ENCODE peak calls at places on chromosomes 4 and X, in six cellular contexts. A is chondrocyte, S is right lobe of liver, R is Calu3, Y is neural progenitor cell, V is fibroblast of mammary gland. G is an unnamed sample.

GRCh38 chrX:6558979-6559378 is 24.1 kb upstream of the VCX3A start:
- DNase-seq in A (no peak), S (no peak), R (no peak), Y (no peak), V (no peak), G (no peak)

GRCh38 chr4:182454440-182455013 is 211.3 kb downstream of the TENM3 start:
- DNase-seq in A (no peak), S (no peak), R (no peak), Y (no peak), V (peak; percentile 52), G (no peak)

GRCh38 chr4:120694973-120695372 is 227.6 kb downstream of the PRDM5 start:
- DNase-seq in A (no peak), S (no peak), R (peak; percentile 6), Y (no peak), V (peak; percentile 89), G (no peak)

GRCh38 chr4:169142390-169142789 is 128.4 kb downstream of the SH3RF1 start:
- DNase-seq in A (no peak), S (no peak), R (no peak), Y (no peak), V (peak; percentile 63), G (no peak)

GRCh38 chr4:184163813-184164212 is 53.9 kb downstream of the ENPP6 start:
- DNase-seq in A (no peak), S (peak; percentile 74), R (peak; percentile 70), Y (peak; percentile 88), V (peak; percentile 21), G (peak; percentile 72)

GRCh38 chr4:147019061-147019460 is 73.4 kb upstream of the TTC29 start:
- DNase-seq in A (no peak), S (peak; percentile 44), R (peak; percentile 65), Y (peak; percentile 65), V (peak; percentile 63), G (peak; percentile 44)

GRCh38 chr4:94339779-94340178 is 2.9 kb downstream of the HPGDS start:
- DNase-seq in A (no peak), S (no peak), R (no peak), Y (no peak), V (no peak), G (no peak)

GRCh38 chrX:12747433-12747832 is 43.8 kb upstream of the PRPS2 start:
- DNase-seq in A (no peak), S (no peak), R (no peak), Y (no peak), V (no peak), G (no peak)

GRCh38 chrX:50643525-50644137 is 170.4 kb downstream of the SHROOM4 start:
- DNase-seq in A (no peak), S (peak; percentile 31), R (no peak), Y (no peak), V (no peak), G (no peak)

GRCh38 chr4:89324671-89325070 is 17.1 kb upstream of the GPRIN3 start:
- DNase-seq in A (no peak), S (no peak), R (no peak), Y (no peak), V (peak; percentile 52), G (no peak)

GRCh38 chr4:67020079-67020807 is 525.1 kb downstream of the CENPC start:
- DNase-seq in A (no peak), S (no peak), R (no peak), Y (no peak), V (no peak), G (no peak)

GRCh38 chr4:36243355-36244256 is 708 bp downstream of the ARAP2 start:
- DNase-seq in A (no peak), S (no peak), R (peak; percentile 24), Y (no peak), V (peak; percentile 20), G (no peak)

GRCh38 chr4:159105063-159105414 is 2.2 kb downstream of the RAPGEF2 start:
- DNase-seq in A (no peak), S (no peak), R (no peak), Y (peak; percentile 3), V (peak; percentile 72), G (no peak)

GRCh38 chrX:109687903-109688302 is 45.2 kb downstream of the ACSL4 start:
- DNase-seq in A (no peak), S (no peak), R (no peak), Y (no peak), V (no peak), G (no peak)

GRCh38 chr4:139666735-139667266 is 1.2 kb downstream of the MGST2 start:
- DNase-seq in A (no peak), S (peak; percentile 42), R (peak; percentile 49), Y (peak; percentile 19), V (peak; percentile 52), G (peak; percentile 37)

GRCh38 chr4:149997881-149998421 is 80.3 kb upstream of the DCLK2 start:
- DNase-seq in A (no peak), S (no peak), R (peak; percentile 10), Y (no peak), V (peak; percentile 65), G (no peak)

GRCh38 chr4:95087657-95088455 is 330.1 kb downstream of the BMPR1B start:
- DNase-seq in A (no peak), S (no peak), R (no peak), Y (no peak), V (peak; percentile 19), G (no peak)

GRCh38 chrX:103343105-103343504 is 13.1 kb downstream of the TCEAL7 start:
- DNase-seq in A (no peak), S (no peak), R (peak; percentile 43), Y (peak; percentile 24), V (peak; percentile 63), G (peak; percentile 36)

GRCh38 chr4:121765941-121766538 is 1.1 kb upstream of the SMIM43 start:
- DNase-seq in A (no peak), S (no peak), R (no peak), Y (peak; percentile 20), V (no peak), G (no peak)

GRCh38 chr4:164383187-164384181 is 370.4 kb upstream of the SMIM31 start:
- DNase-seq in A (peak; percentile 82), S (peak; percentile 15), R (no peak), Y (peak; percentile 86), V (peak; percentile 22), G (peak; percentile 69)

GRCh38 chrX:40420899-40421729 is 159.7 kb upstream of the ATP6AP2 start:
- DNase-seq in A (no peak), S (no peak), R (peak; percentile 13), Y (peak; percentile 43), V (no peak), G (no peak)

GRCh38 chr4:102610007-102610406 is 108.8 kb downstream of the NFKB1 start:
- DNase-seq in A (no peak), S (no peak), R (no peak), Y (no peak), V (peak; percentile 24), G (no peak)
- TF ChIP-seq CTCF in A (peak; percentile 70), S (peak; percentile 35), R (no peak), Y (peak; percentile 33), V (peak; percentile 47), G (no peak)

GRCh38 chrX:154728791-154729190 is 22.1 kb downstream of the GAB3 start:
- DNase-seq in A (no peak), S (no peak), R (no peak), Y (no peak), V (no peak), G (no peak)
- TF ChIP-seq CTCF in A (no peak), S (no peak), R (no peak), Y (no peak), V (no peak), G (no peak)

GRCh38 chr4:105474110-105474518 is 252 bp upstream of the PPA2 start:
- DNase-seq in A (peak; percentile 92), S (peak; percentile 92), R (peak; percentile 89), Y (no peak), V (peak; percentile 78), G (peak; percentile 90)
- TF ChIP-seq CTCF in A (peak; percentile 92), S (peak; percentile 98), R (peak; percentile 67), Y (peak; percentile 81), V (peak; percentile 55), G (peak; percentile 76)

GRCh38 chr4:186088516-186088915 is 16.0 kb upstream of the FAM149A start:
- DNase-seq in A (no peak), S (no peak), R (no peak), Y (no peak), V (no peak), G (no peak)
- TF ChIP-seq CTCF in A (no peak), S (no peak), R (no peak), Y (no peak), V (no peak), G (no peak)

DNA sequence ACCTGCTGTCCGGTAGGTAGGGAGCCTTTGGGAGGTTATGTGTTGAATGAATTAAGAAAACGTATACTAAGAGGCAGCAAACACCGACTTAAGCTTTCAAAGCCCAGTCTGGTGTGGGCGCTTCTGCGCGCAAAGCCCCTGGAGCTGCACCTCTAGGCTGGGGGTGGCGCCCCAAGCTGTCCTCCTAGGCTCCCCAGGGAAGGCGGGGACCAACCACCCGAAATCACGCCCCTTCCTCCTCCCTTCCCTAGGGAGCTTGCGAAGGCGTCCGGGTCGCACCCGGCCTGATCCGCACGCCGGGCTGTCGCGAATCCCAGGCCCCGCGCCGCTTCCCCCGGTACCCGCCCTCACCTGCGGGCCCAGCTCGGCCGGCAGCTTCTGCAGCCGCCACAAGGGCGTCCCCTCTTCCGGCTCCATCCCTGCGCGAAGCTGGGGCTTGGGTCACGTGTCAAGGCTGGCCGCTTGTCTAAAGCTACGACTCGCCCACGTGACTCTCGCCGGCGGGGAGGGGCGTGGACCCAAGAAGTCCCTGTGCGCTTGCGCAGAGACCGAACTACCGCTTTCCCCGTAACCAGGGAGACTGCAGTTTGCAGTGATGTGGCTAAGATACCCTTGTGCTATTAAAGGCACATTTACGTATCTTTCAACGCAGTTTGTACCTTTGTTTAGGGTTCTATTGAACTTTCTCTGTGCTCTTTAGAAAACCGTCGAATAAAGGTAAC is at the start of gene COMMD8:
- DNase-seq in A (peak; percentile 98), S (peak; percentile 97), R (peak; percentile 92), Y (peak; percentile 99), V (peak; percentile 94), G (peak; percentile 97)
- TF ChIP-seq CTCF in A (peak; percentile 71), S (peak; percentile 30), R (no peak), Y (peak; percentile 46), V (no peak), G (peak; percentile 32)

GRCh38 chr4:153763404-153763803 is 3.6 kb upstream of the RNF175 start:
- DNase-seq in A (no peak), S (no peak), R (peak; percentile 17), Y (peak; percentile 40), V (no peak), G (no peak)
- TF ChIP-seq CTCF in A (peak; percentile 61), S (no peak), R (no peak), Y (peak; percentile 65), V (peak; percentile 48), G (no peak)